ENCODE peak calls at places on chromosomes 2 and 18, in six cellular contexts. D is naive thymus-derived CD4-positive, alpha-beta T cell; C is AG08396; F is ureter; V is adrenal gland; Y is fibroblast of the aortic adventitia. O is an unnamed sample.

GRCh38 chr2:189254268-189254883 is 74.8 kb upstream of the COL5A2 start:
- DNase-seq in Y (peak; percentile 86), D (no peak), C (peak; percentile 56), F (peak; percentile 42), V (no peak), O (peak; percentile 13)

GRCh38 chr2:27765621-27766286 is 5.8 kb upstream of the MRPL33 start:
- DNase-seq in C (peak; percentile 24), D (peak; percentile 68), Y (no peak), V (peak; percentile 79), F (peak; percentile 74), O (peak; percentile 66)

GRCh38 chr2:216220976-216221375 is 111.8 kb downstream of the XRCC5 start:
- DNase-seq in D (no peak), C (no peak), F (no peak), V (no peak), Y (no peak), O (no peak)

GRCh38 chr2:31254237-31255203 is 20.6 kb downstream of the EHD3 start:
- DNase-seq in D (no peak), V (no peak), C (no peak), Y (no peak), F (no peak), O (no peak)

GRCh38 chr2:164847291-164847690 is 5.7 kb upstream of the COBLL1 start:
- DNase-seq in Y (no peak), V (no peak), D (no peak), F (no peak), C (no peak), O (no peak)

GRCh38 chr2:239721991-239722759 is 303.0 kb downstream of the NDUFA10 start:
- DNase-seq in C (no peak), Y (no peak), F (peak; percentile 37), D (no peak), V (no peak), O (no peak)

GRCh38 chr2:195106681-195107380 is 550.2 kb upstream of the SLC39A10 start:
- DNase-seq in F (no peak), Y (no peak), C (no peak), V (no peak), D (no peak), O (no peak)

GRCh38 chr2:31228717-31229116 is 5.2 kb upstream of the EHD3 start:
- DNase-seq in Y (no peak), D (no peak), C (no peak), V (no peak), F (no peak), O (no peak)

GRCh38 chr18:24811963-24812681 is 351.7 kb downstream of the HRH4 start:
- DNase-seq in D (no peak), C (no peak), Y (peak; percentile 7), V (no peak), F (no peak), O (peak; percentile 19)

GRCh38 chr2:239149501-239149900 is 251.3 kb downstream of the HDAC4 start:
- DNase-seq in V (no peak), Y (no peak), F (no peak), C (no peak), D (no peak), O (no peak)

GRCh38 chr2:140972724-140973123 is 1158.1 kb downstream of the LRP1B start:
- DNase-seq in F (no peak), V (no peak), C (no peak), Y (no peak), D (no peak), O (no peak)

GRCh38 chr18:34595673-34596072 is 114.4 kb upstream of the DTNA start:
- DNase-seq in V (no peak), D (no peak), F (no peak), Y (peak; percentile 53), C (no peak), O (no peak)

GRCh38 chr2:31238126-31238905 is 4.4 kb downstream of the EHD3 start:
- DNase-seq in D (no peak), V (no peak), F (no peak), C (no peak), Y (no peak), O (no peak)

GRCh38 chr2:202337133-202337532 is 39.0 kb upstream of the BMPR2 start:
- DNase-seq in F (no peak), C (no peak), V (no peak), D (no peak), Y (no peak), O (no peak)

GRCh38 chr2:65252640-65253039 is 25.0 kb downstream of the ACTR2 start:
- DNase-seq in F (no peak), Y (no peak), D (no peak), C (no peak), V (no peak), O (no peak)

GRCh38 chr2:233821196-233821595 is 33.1 kb downstream of the HJURP start:
- DNase-seq in Y (no peak), D (no peak), V (no peak), C (no peak), F (no peak), O (no peak)

GRCh38 chr18:72849671-72850070 is 18.1 kb downstream of the NETO1 start:
- DNase-seq in C (no peak), Y (no peak), D (no peak), F (no peak), V (no peak), O (no peak)

GRCh38 chr2:222671259-222672067 is at the start of gene MOGAT1:
- DNase-seq in D (no peak), Y (no peak), F (peak; percentile 42), C (peak; percentile 60), V (peak; percentile 28), O (peak; percentile 34)

GRCh38 chr2:4219571-4219970 is 516.2 kb downstream of the DCDC2C start:
- DNase-seq in Y (no peak), V (no peak), F (no peak), D (no peak), C (no peak), O (no peak)

GRCh38 chr2:38529208-38529607 is 73.5 kb downstream of the HNRNPLL start:
- DNase-seq in V (no peak), Y (no peak), F (no peak), D (no peak), C (no peak), O (no peak)

GRCh38 chr2:217912030-217913024 is 90.5 kb downstream of the TNS1 start:
- DNase-seq in C (no peak), Y (no peak), D (no peak), V (no peak), F (no peak), O (no peak)

GRCh38 chr2:240954436-240955305 is 43.7 kb upstream of the SNED1 start:
- DNase-seq in C (no peak), D (no peak), Y (no peak), V (no peak), F (no peak), O (no peak)

GRCh38 chr2:68739261-68740183 is 4.9 kb downstream of the ARHGAP25 start:
- DNase-seq in V (no peak), Y (no peak), C (no peak), D (no peak), F (no peak), O (no peak)

GRCh38 chr18:48274301-48274700 is 134.9 kb downstream of the ZBTB7C start:
- DNase-seq in D (no peak), V (no peak), F (no peak), Y (no peak), C (no peak), O (no peak)

GRCh38 chr2:241268716-241269445 is 46.6 kb downstream of the HDLBP start:
- DNase-seq in Y (peak; percentile 29), D (no peak), C (no peak), F (no peak), V (no peak), O (no peak)

GRCh38 chr2:207066784-207067460 is 98.8 kb downstream of the KLF7 start:
- DNase-seq in V (no peak), Y (no peak), D (no peak), F (no peak), C (no peak), O (no peak)

O was measured in transverse colon.